ENCODE peak calls at places on chromosomes 13 and 19, in six cellular contexts. One of them, this sample, is unnamed.

GRCh38 chr19:38213911-38214625 is 10.0 kb downstream of the DPF1 start:
- DNase-seq in IMR-90: peak
- DNase-seq in mesothelial cell of epicardium: no peak
- DNase-seq in fibroblast of mammary gland: peak
- DNase-seq in B cell: no peak
- DNase-seq in AG04449: no peak
- DNase-seq in this sample: no peak

GRCh38 chr13:47216176-47216822 is 319.4 kb upstream of the HTR2A start:
- DNase-seq in IMR-90: peak
- DNase-seq in AG04449: peak
- DNase-seq in mesothelial cell of epicardium: no peak
- DNase-seq in fibroblast of mammary gland: peak
- DNase-seq in B cell: no peak
- DNase-seq in this sample: no peak

GRCh38 chr19:29858621-29859020 is 46.8 kb downstream of the CCNE1 start:
- DNase-seq in AG04449: no peak
- DNase-seq in fibroblast of mammary gland: no peak
- DNase-seq in B cell: no peak
- DNase-seq in mesothelial cell of epicardium: no peak
- DNase-seq in IMR-90: no peak
- DNase-seq in this sample: no peak

GRCh38 chr19:35318679-35319448 is 10.1 kb upstream of the CD22 start:
- DNase-seq in B cell: peak
- DNase-seq in mesothelial cell of epicardium: no peak
- DNase-seq in AG04449: no peak
- DNase-seq in IMR-90: peak
- DNase-seq in fibroblast of mammary gland: peak
- DNase-seq in this sample: peak

GRCh38 chr19:10260141-10260584 is 8.1 kb downstream of the MRPL4 start:
- DNase-seq in AG04449: no peak
- DNase-seq in B cell: no peak
- DNase-seq in mesothelial cell of epicardium: no peak
- DNase-seq in IMR-90: no peak
- DNase-seq in fibroblast of mammary gland: no peak
- DNase-seq in this sample: no peak

GRCh38 chr13:110341445-110342247 is 34.6 kb downstream of the COL4A2 start:
- DNase-seq in fibroblast of mammary gland: no peak
- DNase-seq in IMR-90: peak
- DNase-seq in mesothelial cell of epicardium: no peak
- DNase-seq in B cell: peak
- DNase-seq in AG04449: no peak
- DNase-seq in this sample: peak

GRCh38 chr19:52343548-52343947 is 7.5 kb downstream of the ZNF610 start:
- DNase-seq in fibroblast of mammary gland: peak
- DNase-seq in IMR-90: peak
- DNase-seq in B cell: peak
- DNase-seq in mesothelial cell of epicardium: peak
- DNase-seq in AG04449: no peak
- DNase-seq in this sample: no peak

GRCh38 chr19:40366697-40367561 is 18.4 kb downstream of the PLD3 start:
- DNase-seq in AG04449: no peak
- DNase-seq in B cell: no peak
- DNase-seq in mesothelial cell of epicardium: peak
- DNase-seq in fibroblast of mammary gland: no peak
- DNase-seq in IMR-90: peak
- DNase-seq in this sample: no peak

GRCh38 chr13:37385248-37385647 is 213.3 kb downstream of the POSTN start:
- DNase-seq in AG04449: no peak
- DNase-seq in fibroblast of mammary gland: no peak
- DNase-seq in B cell: no peak
- DNase-seq in mesothelial cell of epicardium: no peak
- DNase-seq in IMR-90: no peak
- DNase-seq in this sample: no peak

GRCh38 chr19:328025-328505 is 16.5 kb downstream of the MIER2 start:
- DNase-seq in IMR-90: no peak
- DNase-seq in AG04449: no peak
- DNase-seq in fibroblast of mammary gland: no peak
- DNase-seq in B cell: no peak
- DNase-seq in mesothelial cell of epicardium: no peak
- DNase-seq in this sample: no peak

GRCh38 chr13:93776936-93777335 is 550.3 kb downstream of the GPC6 start:
- DNase-seq in fibroblast of mammary gland: peak
- DNase-seq in AG04449: no peak
- DNase-seq in IMR-90: peak
- DNase-seq in B cell: no peak
- DNase-seq in mesothelial cell of epicardium: no peak
- DNase-seq in this sample: no peak

GRCh38 chr13:41621716-41622508 is 164.6 kb downstream of the RGCC start:
- DNase-seq in IMR-90: peak
- DNase-seq in fibroblast of mammary gland: peak
- DNase-seq in mesothelial cell of epicardium: no peak
- DNase-seq in B cell: no peak
- DNase-seq in AG04449: no peak
- DNase-seq in this sample: no peak

GRCh38 chr19:6086081-6086858 is 24.0 kb downstream of the RFX2 start:
- DNase-seq in mesothelial cell of epicardium: no peak
- DNase-seq in IMR-90: peak
- DNase-seq in AG04449: no peak
- DNase-seq in B cell: no peak
- DNase-seq in fibroblast of mammary gland: peak
- DNase-seq in this sample: no peak

GRCh38 chr19:48630289-48631036 is 6.7 kb downstream of the DBP start:
- DNase-seq in mesothelial cell of epicardium: peak
- DNase-seq in AG04449: no peak
- DNase-seq in IMR-90: no peak
- DNase-seq in fibroblast of mammary gland: no peak
- DNase-seq in B cell: no peak
- DNase-seq in this sample: peak

GRCh38 chr19:35045667-35046300 is 4.3 kb downstream of the HPN start:
- DNase-seq in IMR-90: peak
- DNase-seq in fibroblast of mammary gland: no peak
- DNase-seq in mesothelial cell of epicardium: no peak
- DNase-seq in B cell: peak
- DNase-seq in AG04449: no peak
- DNase-seq in this sample: no peak

GRCh38 chr19:17289489-17289888 is 7.8 kb downstream of the ANKLE1 start:
- DNase-seq in B cell: peak
- DNase-seq in IMR-90: peak
- DNase-seq in AG04449: no peak
- DNase-seq in mesothelial cell of epicardium: peak
- DNase-seq in fibroblast of mammary gland: peak
- DNase-seq in this sample: no peak

GRCh38 chr13:48302920-48303330 is 626 bp upstream of the RB1 start:
- DNase-seq in mesothelial cell of epicardium: no peak
- DNase-seq in AG04449: no peak
- DNase-seq in fibroblast of mammary gland: no peak
- DNase-seq in IMR-90: peak
- DNase-seq in B cell: no peak
- DNase-seq in this sample: no peak

GRCh38 chr19:36257512-36257876 is 42.6 kb downstream of the ZNF146 start:
- DNase-seq in IMR-90: no peak
- DNase-seq in fibroblast of mammary gland: no peak
- DNase-seq in mesothelial cell of epicardium: peak
- DNase-seq in B cell: no peak
- DNase-seq in AG04449: no peak
- DNase-seq in this sample: no peak

GRCh38 chr13:45518525-45519235 is 53.9 kb downstream of the COG3 start:
- DNase-seq in mesothelial cell of epicardium: no peak
- DNase-seq in AG04449: no peak
- DNase-seq in IMR-90: peak
- DNase-seq in fibroblast of mammary gland: peak
- DNase-seq in B cell: no peak
- DNase-seq in this sample: no peak

GRCh38 chr13:33278923-33279322 is 6.6 kb downstream of the STARD13 start:
- DNase-seq in B cell: no peak
- DNase-seq in fibroblast of mammary gland: peak
- DNase-seq in AG04449: no peak
- DNase-seq in mesothelial cell of epicardium: no peak
- DNase-seq in IMR-90: no peak
- DNase-seq in this sample: no peak

GRCh38 chr13:50129923-50130685 is 114.9 kb downstream of the KCNRG start:
- DNase-seq in fibroblast of mammary gland: peak
- DNase-seq in IMR-90: no peak
- DNase-seq in B cell: peak
- DNase-seq in AG04449: no peak
- DNase-seq in mesothelial cell of epicardium: peak
- DNase-seq in this sample: peak

GRCh38 chr13:65264066-65264465 is 1966.1 kb downstream of the PCDH9 start:
- DNase-seq in AG04449: no peak
- DNase-seq in B cell: no peak
- DNase-seq in mesothelial cell of epicardium: no peak
- DNase-seq in fibroblast of mammary gland: no peak
- DNase-seq in IMR-90: no peak
- DNase-seq in this sample: no peak

GRCh38 chr13:25267715-25268114 is 19.6 kb downstream of the MTMR6 start:
- DNase-seq in AG04449: no peak
- DNase-seq in fibroblast of mammary gland: peak
- DNase-seq in mesothelial cell of epicardium: no peak
- DNase-seq in IMR-90: peak
- DNase-seq in B cell: no peak
- DNase-seq in this sample: no peak

GRCh38 chr13:23506821-23507210 is 63.4 kb upstream of the TNFRSF19 start:
- DNase-seq in IMR-90: peak
- DNase-seq in fibroblast of mammary gland: peak
- DNase-seq in mesothelial cell of epicardium: no peak
- DNase-seq in B cell: no peak
- DNase-seq in AG04449: peak
- DNase-seq in this sample: no peak

GRCh38 chr13:67258482-67258881 is 28.3 kb upstream of the PCDH9 start:
- DNase-seq in fibroblast of mammary gland: no peak
- DNase-seq in mesothelial cell of epicardium: no peak
- DNase-seq in IMR-90: no peak
- DNase-seq in B cell: no peak
- DNase-seq in AG04449: no peak
- DNase-seq in this sample: no peak

GRCh38 chr19:43612374-43612773 is 486 bp downstream of the SRRM5 start:
- DNase-seq in fibroblast of mammary gland: no peak
- DNase-seq in mesothelial cell of epicardium: no peak
- DNase-seq in IMR-90: no peak
- DNase-seq in AG04449: no peak
- DNase-seq in B cell: no peak
- DNase-seq in this sample: no peak
- TF ChIP-seq CTCF in fibroblast of mammary gland: no peak
- TF ChIP-seq CTCF in mesothelial cell of epicardium: no peak
- TF ChIP-seq CTCF in IMR-90: no peak
- TF ChIP-seq CTCF in AG04449: no peak
- TF ChIP-seq CTCF in B cell: no peak
- TF ChIP-seq CTCF in this sample: no peak

GRCh38 chr19:46766569-46767317 is 20.5 kb upstream of the STRN4 start:
- DNase-seq in B cell: peak
- DNase-seq in fibroblast of mammary gland: no peak
- DNase-seq in AG04449: no peak
- DNase-seq in mesothelial cell of epicardium: no peak
- DNase-seq in IMR-90: no peak
- DNase-seq in this sample: no peak
- TF ChIP-seq CTCF in B cell: peak
- TF ChIP-seq CTCF in fibroblast of mammary gland: peak
- TF ChIP-seq CTCF in AG04449: peak
- TF ChIP-seq CTCF in mesothelial cell of epicardium: peak
- TF ChIP-seq CTCF in IMR-90: peak
- TF ChIP-seq CTCF in this sample: peak

GRCh38 chr13:62125451-62125850 is 709.8 kb upstream of the PCDH20 start:
- DNase-seq in AG04449: no peak
- DNase-seq in fibroblast of mammary gland: no peak
- DNase-seq in IMR-90: no peak
- DNase-seq in B cell: no peak
- DNase-seq in mesothelial cell of epicardium: no peak
- DNase-seq in this sample: no peak
- TF ChIP-seq CTCF in AG04449: no peak
- TF ChIP-seq CTCF in fibroblast of mammary gland: no peak
- TF ChIP-seq CTCF in IMR-90: no peak
- TF ChIP-seq CTCF in B cell: no peak
- TF ChIP-seq CTCF in mesothelial cell of epicardium: no peak
- TF ChIP-seq CTCF in this sample: no peak

GRCh38 chr19:49664171-49665070 is 1.2 kb downstream of the IRF3 start:
- DNase-seq in B cell: peak
- DNase-seq in mesothelial cell of epicardium: peak
- DNase-seq in fibroblast of mammary gland: peak
- DNase-seq in AG04449: no peak
- DNase-seq in IMR-90: peak
- DNase-seq in this sample: peak
- TF ChIP-seq CTCF in B cell: peak
- TF ChIP-seq CTCF in mesothelial cell of epicardium: no peak
- TF ChIP-seq CTCF in fibroblast of mammary gland: no peak
- TF ChIP-seq CTCF in AG04449: peak
- TF ChIP-seq CTCF in IMR-90: no peak
- TF ChIP-seq CTCF in this sample: peak

This sample was measured in ascending aorta.